ENCODE peak calls at places on chromosomes 16 and 17, in four cellular contexts. I, X, L and B are unnamed samples.

GRCh38 chr16:4376126-4376819 is 4.6 kb downstream of the VASN start:
- DNase-seq in X (no peak), L (no peak), I (no peak), B (no peak)

GRCh38 chr17:2940352-2940751 is 123.1 kb downstream of the OR1D5 start:
- DNase-seq in L (no peak), X (no peak), I (no peak), B (no peak)

GRCh38 chr16:47413041-47413440 is 47.8 kb downstream of the ITFG1 start:
- DNase-seq in L (no peak), I (no peak), X (no peak), B (no peak)

GRCh38 chr16:23504453-23505179 is 5.7 kb downstream of the GGA2 start:
- DNase-seq in I (peak), L (peak), X (peak), B (peak)

GRCh38 chr16:54317306-54317705 is 30.7 kb upstream of the IRX3 start:
- DNase-seq in L (no peak), I (no peak), X (no peak), B (no peak)

GRCh38 chr16:67199011-67199807 is at the start of gene ELMO3:
- DNase-seq in I (no peak), L (no peak), X (no peak), B (no peak)

GRCh38 chr16:914453-914852 is 56.3 kb downstream of the LMF1 start:
- DNase-seq in X (no peak), L (no peak), I (no peak), B (peak)

GRCh38 chr16:62190426-62190825 is 154.2 kb upstream of the CDH8 start:
- DNase-seq in I (no peak), X (peak), L (no peak), B (no peak)

GRCh38 chr17:18944646-18945045 is 7.3 kb upstream of the SLC5A10 start:
- DNase-seq in I (no peak), L (no peak), X (peak), B (no peak)

GRCh38 chr17:36689089-36689667 is 87.8 kb downstream of the MRM1 start:
- DNase-seq in L (no peak), I (no peak), X (no peak), B (no peak)

GRCh38 chr16:1037934-1038257 is 34.7 kb upstream of the SSTR5 start:
- DNase-seq in I (no peak), L (no peak), X (no peak), B (no peak)

GRCh38 chr17:45787656-45788055 is 3.5 kb downstream of the CRHR1 start:
- DNase-seq in X (no peak), L (no peak), I (no peak), B (no peak)

GRCh38 chr17:40122944-40123810 is 1.4 kb downstream of the MSL1 start:
- DNase-seq in I (peak), L (no peak), X (peak), B (peak)

GRCh38 chr17:64326420-64327054 is 63.5 kb upstream of the TEX2 start:
- DNase-seq in I (no peak), X (no peak), L (no peak), B (peak)

GRCh38 chr17:2302740-2303277 is 776 bp downstream of the SMG6 start:
- DNase-seq in X (peak), L (no peak), I (peak), B (peak)

GRCh38 chr17:60514500-60514899 is 11.5 kb downstream of the APPBP2 start:
- DNase-seq in L (no peak), I (no peak), X (no peak), B (no peak)

GRCh38 chr17:33284022-33284421 is 9.1 kb downstream of the ASIC2 start:
- DNase-seq in I (no peak), X (no peak), L (peak), B (no peak)

GRCh38 chr17:17935321-17936271 is 36.6 kb downstream of the TOM1L2 start:
- DNase-seq in L (no peak), I (no peak), X (no peak), B (no peak)

GRCh38 chr16:88303890-88304819 is 78.6 kb upstream of the ZNF469 start:
- DNase-seq in X (no peak), L (peak), I (no peak), B (no peak)

GRCh38 chr17:76196675-76197074 is 43.6 kb downstream of the RNF157 start:
- DNase-seq in L (no peak), X (no peak), I (no peak), B (no peak)

GRCh38 chr17:57406131-57406980 is 150.0 kb downstream of the MSI2 start:
- DNase-seq in L (no peak), X (no peak), I (no peak), B (peak)

DNA sequence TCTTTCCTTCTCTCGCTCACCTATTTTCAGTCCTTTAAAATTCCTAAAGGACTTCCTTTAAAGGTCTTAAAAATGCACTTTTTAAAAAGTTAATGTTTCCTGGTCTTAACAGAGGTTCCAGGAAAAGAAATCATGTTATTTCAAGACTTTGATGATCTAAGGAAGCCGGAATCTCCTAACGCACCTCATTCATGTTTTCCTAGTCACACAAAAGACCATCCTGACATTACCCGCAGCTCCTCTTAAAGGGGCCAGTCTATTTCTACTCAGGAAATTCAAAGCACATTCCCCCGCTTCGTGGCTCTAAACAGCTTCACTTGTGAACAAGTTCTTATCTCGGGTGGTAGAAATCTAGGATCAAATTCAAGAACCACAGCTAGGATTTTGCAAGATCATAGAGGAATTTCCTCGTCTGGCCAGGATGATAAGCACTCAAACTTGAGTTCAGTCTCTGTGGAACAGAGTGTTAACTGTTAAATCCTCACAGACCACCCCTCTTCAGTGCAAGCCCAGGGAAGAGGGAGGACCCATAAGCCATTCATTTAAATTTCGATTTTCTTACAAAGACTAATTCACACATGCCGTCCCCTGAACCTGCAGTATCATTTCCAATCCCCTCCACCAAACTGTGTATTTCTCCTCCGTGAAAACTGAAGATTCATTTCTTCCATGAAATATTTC is 137.1 kb upstream of the AXIN2 start:
- DNase-seq in I (no peak), X (no peak), L (no peak), B (no peak)
- TF ChIP-seq CTCF in I (no peak), X (no peak), L (no peak), B (no peak)

DNA sequence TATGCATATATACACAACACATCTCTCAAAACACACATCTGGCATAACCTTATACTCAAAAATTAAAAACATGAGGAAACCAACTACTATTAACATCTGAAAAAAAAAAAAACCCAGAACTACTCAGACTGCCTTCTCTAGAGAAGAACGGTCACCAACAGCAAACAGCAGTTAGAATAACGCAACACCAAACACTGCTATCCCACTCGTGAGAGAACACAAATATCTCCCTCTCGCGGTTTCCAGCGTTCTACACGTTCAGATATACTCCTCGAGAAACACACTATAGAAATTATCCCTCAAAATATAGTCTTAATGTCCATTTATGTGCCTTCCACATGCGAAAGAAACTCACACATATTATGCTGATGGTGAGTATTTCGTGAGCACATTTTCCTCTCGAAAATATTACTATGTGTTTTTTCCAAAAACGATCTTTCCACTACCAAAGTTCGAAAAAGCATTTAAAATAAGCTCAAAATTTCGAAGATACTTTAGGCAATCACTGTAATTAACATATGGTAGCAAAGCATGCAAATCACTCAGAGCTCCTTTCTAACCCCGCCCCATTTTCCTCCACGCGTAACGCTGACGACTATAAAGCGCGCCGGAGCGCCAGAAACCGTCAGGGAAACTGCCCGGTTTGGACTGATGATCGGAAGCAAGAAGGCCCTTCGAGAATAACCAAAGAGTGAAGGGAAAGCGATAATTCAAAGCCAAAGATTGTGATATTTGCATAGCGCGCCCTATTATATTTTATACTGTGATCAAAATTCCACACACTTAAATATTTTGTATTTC is 60.1 kb downstream of the TEX14 start:
- DNase-seq in I (peak), L (peak), X (peak), B (peak)
- TF ChIP-seq CTCF in I (no peak), L (peak), X (peak), B (no peak)

GRCh38 chr16:57908409-57908987 is 62.4 kb downstream of the CNGB1 start:
- DNase-seq in X (no peak), I (no peak), L (no peak), B (no peak)

GRCh38 chr16:57903656-57904055 is 67.3 kb downstream of the CNGB1 start:
- DNase-seq in L (no peak), I (no peak), X (peak), B (no peak)

GRCh38 chr16:57910726-57911125 is 60.2 kb downstream of the CNGB1 start:
- DNase-seq in X (no peak), I (no peak), L (no peak), B (no peak)

GRCh38 chr16:57904101-57904500 is 66.8 kb downstream of the CNGB1 start:
- DNase-seq in L (no peak), I (no peak), X (no peak), B (no peak)

DNA sequence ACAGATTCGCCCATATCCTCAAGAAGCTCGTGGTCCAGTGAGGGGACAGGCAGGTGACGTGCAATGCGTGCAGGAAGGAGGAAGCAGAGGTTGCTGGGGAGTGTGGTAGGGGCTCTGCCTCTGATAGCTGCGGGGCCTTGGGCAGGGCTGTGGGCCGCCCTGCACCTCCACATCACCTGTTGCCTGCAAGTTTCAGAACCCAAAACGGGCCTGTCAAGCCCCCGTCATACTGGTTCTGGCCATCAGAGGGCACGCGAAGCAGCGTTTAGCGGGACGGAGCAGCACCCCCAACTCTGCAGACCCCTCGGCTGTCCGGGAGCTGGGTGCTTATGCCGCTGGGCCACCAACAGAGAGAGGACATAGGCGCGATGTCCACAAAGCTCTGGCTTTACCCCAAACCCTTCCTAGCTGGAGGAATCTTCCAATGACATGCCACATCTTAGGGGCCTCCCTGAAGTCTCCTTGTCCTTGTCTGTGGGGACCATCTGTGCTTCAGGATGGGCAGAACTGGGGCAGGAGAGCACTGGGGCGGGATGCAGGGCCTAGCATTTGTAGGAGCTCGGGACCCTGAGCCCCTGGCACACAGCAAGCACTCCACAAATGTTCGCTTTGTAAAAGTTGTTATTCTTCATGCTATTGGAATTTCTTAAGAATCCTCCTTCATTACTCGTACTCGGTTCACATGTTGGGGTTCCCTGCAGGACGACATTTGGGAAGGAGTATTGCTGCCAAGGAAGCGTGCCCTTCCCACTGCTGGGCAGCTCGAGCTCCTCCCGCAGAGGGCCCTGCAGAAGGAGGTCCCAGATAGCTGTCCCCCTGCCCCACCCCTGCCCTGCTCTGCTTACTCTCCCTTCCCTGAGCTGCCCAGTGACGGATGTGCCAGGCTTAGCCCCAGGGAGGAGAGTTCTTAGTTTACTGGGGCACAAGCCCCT is 64.3 kb downstream of the CNGB1 start:
- DNase-seq in I (no peak), X (peak), L (no peak), B (peak)
- TF ChIP-seq CTCF in I (peak), X (peak), L (peak), B (peak)

DNA sequence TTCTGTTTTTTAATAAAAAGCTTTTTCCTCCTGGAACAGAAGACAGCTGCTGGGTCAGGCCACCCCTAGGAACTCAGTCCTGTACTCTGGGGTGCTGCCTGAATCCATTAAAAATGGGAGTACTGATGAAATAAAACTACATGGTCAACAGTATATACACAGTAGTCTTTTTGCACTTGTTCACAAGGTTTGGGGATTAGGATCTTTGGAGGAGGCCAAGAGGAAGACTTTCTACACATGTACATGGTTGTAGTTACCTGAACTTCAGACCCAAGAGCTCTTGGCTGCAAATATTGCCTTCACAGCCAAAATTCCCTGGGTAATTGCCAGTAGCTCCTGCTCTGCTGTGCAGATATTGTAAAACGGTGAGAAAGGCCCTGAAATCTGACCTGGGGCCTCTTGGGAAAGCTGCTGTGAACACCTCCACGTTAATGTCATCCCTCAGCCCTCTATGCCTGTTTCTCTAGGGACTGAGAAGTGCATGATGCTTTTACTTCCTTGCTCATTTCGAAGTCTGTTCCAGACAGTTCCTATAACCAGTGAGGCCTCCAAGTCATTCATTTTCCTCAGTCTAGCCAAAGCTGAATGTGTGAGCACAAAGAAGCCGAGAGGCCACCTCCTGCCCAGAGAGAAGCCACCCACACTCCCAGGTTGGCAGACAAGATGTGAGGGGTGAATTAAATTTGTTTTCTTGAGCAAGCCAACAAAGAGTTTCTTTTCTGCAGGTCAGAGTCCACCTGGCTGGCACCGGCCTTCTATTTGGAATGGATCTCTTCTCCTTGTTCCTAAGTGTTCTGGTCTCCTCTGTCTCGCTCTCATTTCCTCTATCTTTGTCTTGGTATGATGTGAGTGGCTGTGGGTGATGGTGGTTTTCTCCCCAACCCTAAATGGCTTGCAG is 15.9 kb downstream of the ANKRD40 start:
- DNase-seq in I (no peak), X (no peak), L (no peak), B (no peak)
- TF ChIP-seq CTCF in I (no peak), X (no peak), L (no peak), B (no peak)

GRCh38 chr16:53018834-53019416 is 33.8 kb downstream of the CHD9NB start:
- DNase-seq in X (no peak), L (no peak), I (no peak), B (no peak)

GRCh38 chr16:53024045-53024444 is 28.7 kb downstream of the CHD9NB start:
- DNase-seq in I (no peak), L (no peak), X (no peak), B (no peak)

DNA sequence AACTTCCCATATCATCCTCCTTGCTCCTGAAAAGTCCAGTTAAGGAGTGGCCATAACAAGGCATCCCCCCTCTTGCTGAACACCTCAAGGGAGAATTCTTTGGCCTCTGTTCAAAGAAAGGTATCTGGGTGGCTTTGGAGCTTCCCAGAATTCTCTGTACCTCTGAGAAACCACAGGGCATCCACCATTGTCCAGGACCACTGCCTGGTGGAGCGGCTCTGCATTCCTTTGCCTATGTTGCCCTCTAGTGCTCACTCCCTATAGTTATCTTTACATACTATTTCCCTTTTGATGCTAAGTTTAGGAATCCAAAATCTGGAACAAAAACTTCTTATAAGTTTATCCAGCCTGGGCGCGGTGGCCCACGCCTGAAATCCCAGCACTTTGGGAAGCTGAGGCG is 30.3 kb downstream of the CHD9NB start:
- DNase-seq in X (peak), I (peak), L (peak), B (peak)
- TF ChIP-seq CTCF in X (peak), I (peak), L (peak), B (peak)

GRCh38 chr16:5571446-5571845 is 473.9 kb upstream of the EEF2KMT start:
- DNase-seq in I (no peak), L (no peak), X (no peak), B (no peak)
- TF ChIP-seq CTCF in I (no peak), L (no peak), X (no peak), B (no peak)

GRCh38 chr16:63684702-63685101 is 1437.2 kb downstream of the CDH11 start:
- DNase-seq in L (no peak), I (no peak), X (no peak), B (no peak)
- TF ChIP-seq CTCF in L (no peak), I (no peak), X (no peak), B (no peak)

GRCh38 chr16:58127634-58128033 is 1.5 kb downstream of the CFAP20 start:
- DNase-seq in I (no peak), X (peak), L (no peak), B (no peak)
- TF ChIP-seq CTCF in I (no peak), X (no peak), L (peak), B (no peak)